ENCODE peak calls at places on chromosome 3, in eight cellular contexts. One of them, this sample, is unnamed.
A peak's percentile ranks its signal among the peaks of the same experiment; 100 is the strongest.

GRCh38 chr3:145094355-145094941 is 1066.5 kb downstream of the PLOD2 start:
- DNase-seq in esophagus squamous epithelium: no peak
- DNase-seq in SW480: peak; percentile 13
- DNase-seq in central memory CD4-positive, alpha-beta T cell: no peak
- DNase-seq in stimulated activated CD4-positive, alpha-beta T cell treated with anti-CD3 and anti-CD28 coated beads, Interleukin-1b, Interleukin-23, amount 100 ng/mL, for 1 hour: no peak
- DNase-seq in SW 1271: peak; percentile 67
- DNase-seq in cerebellar cortex: peak; percentile 12
- DNase-seq in activated CD4-positive, alpha-beta T cell treated with anti-CD3 and anti-CD28 coated beads, Interleukin-2, amount 50 U/mL, for 24 hours: no peak
- DNase-seq in this sample: no peak

GRCh38 chr3:121786485-121786884 is 36.9 kb upstream of the GOLGB1 start:
- DNase-seq in stimulated activated CD4-positive, alpha-beta T cell treated with anti-CD3 and anti-CD28 coated beads, Interleukin-1b, Interleukin-23, amount 100 ng/mL, for 1 hour: no peak
- DNase-seq in cerebellar cortex: no peak
- DNase-seq in SW 1271: no peak
- DNase-seq in SW480: no peak
- DNase-seq in activated CD4-positive, alpha-beta T cell treated with anti-CD3 and anti-CD28 coated beads, Interleukin-2, amount 50 U/mL, for 24 hours: no peak
- DNase-seq in esophagus squamous epithelium: no peak
- DNase-seq in central memory CD4-positive, alpha-beta T cell: no peak
- DNase-seq in this sample: no peak

GRCh38 chr3:42719002-42719401 is 16.4 kb upstream of the HHATL start:
- DNase-seq in cerebellar cortex: no peak
- DNase-seq in activated CD4-positive, alpha-beta T cell treated with anti-CD3 and anti-CD28 coated beads, Interleukin-2, amount 50 U/mL, for 24 hours: no peak
- DNase-seq in esophagus squamous epithelium: no peak
- DNase-seq in SW 1271: no peak
- DNase-seq in stimulated activated CD4-positive, alpha-beta T cell treated with anti-CD3 and anti-CD28 coated beads, Interleukin-1b, Interleukin-23, amount 100 ng/mL, for 1 hour: no peak
- DNase-seq in SW480: no peak
- DNase-seq in central memory CD4-positive, alpha-beta T cell: no peak
- DNase-seq in this sample: no peak

GRCh38 chr3:22269827-22270226 is 518.8 kb upstream of the ZNF385D start:
- DNase-seq in activated CD4-positive, alpha-beta T cell treated with anti-CD3 and anti-CD28 coated beads, Interleukin-2, amount 50 U/mL, for 24 hours: no peak
- DNase-seq in esophagus squamous epithelium: no peak
- DNase-seq in central memory CD4-positive, alpha-beta T cell: no peak
- DNase-seq in stimulated activated CD4-positive, alpha-beta T cell treated with anti-CD3 and anti-CD28 coated beads, Interleukin-1b, Interleukin-23, amount 100 ng/mL, for 1 hour: no peak
- DNase-seq in SW480: no peak
- DNase-seq in cerebellar cortex: peak; percentile 53
- DNase-seq in SW 1271: no peak
- DNase-seq in this sample: no peak

GRCh38 chr3:53721187-53721946 is 124.9 kb downstream of the CHDH start:
- DNase-seq in SW480: no peak
- DNase-seq in stimulated activated CD4-positive, alpha-beta T cell treated with anti-CD3 and anti-CD28 coated beads, Interleukin-1b, Interleukin-23, amount 100 ng/mL, for 1 hour: no peak
- DNase-seq in SW 1271: no peak
- DNase-seq in esophagus squamous epithelium: no peak
- DNase-seq in central memory CD4-positive, alpha-beta T cell: no peak
- DNase-seq in cerebellar cortex: no peak
- DNase-seq in activated CD4-positive, alpha-beta T cell treated with anti-CD3 and anti-CD28 coated beads, Interleukin-2, amount 50 U/mL, for 24 hours: no peak
- DNase-seq in this sample: no peak

GRCh38 chr3:124592658-124593441 is 137.4 kb upstream of the UMPS start:
- DNase-seq in esophagus squamous epithelium: no peak
- DNase-seq in stimulated activated CD4-positive, alpha-beta T cell treated with anti-CD3 and anti-CD28 coated beads, Interleukin-1b, Interleukin-23, amount 100 ng/mL, for 1 hour: no peak
- DNase-seq in cerebellar cortex: no peak
- DNase-seq in activated CD4-positive, alpha-beta T cell treated with anti-CD3 and anti-CD28 coated beads, Interleukin-2, amount 50 U/mL, for 24 hours: no peak
- DNase-seq in SW480: no peak
- DNase-seq in SW 1271: no peak
- DNase-seq in central memory CD4-positive, alpha-beta T cell: no peak
- DNase-seq in this sample: no peak

GRCh38 chr3:42689421-42690014 is 4.2 kb downstream of the KLHL40 start:
- DNase-seq in SW480: no peak
- DNase-seq in activated CD4-positive, alpha-beta T cell treated with anti-CD3 and anti-CD28 coated beads, Interleukin-2, amount 50 U/mL, for 24 hours: no peak
- DNase-seq in esophagus squamous epithelium: no peak
- DNase-seq in central memory CD4-positive, alpha-beta T cell: no peak
- DNase-seq in SW 1271: no peak
- DNase-seq in cerebellar cortex: no peak
- DNase-seq in stimulated activated CD4-positive, alpha-beta T cell treated with anti-CD3 and anti-CD28 coated beads, Interleukin-1b, Interleukin-23, amount 100 ng/mL, for 1 hour: no peak
- DNase-seq in this sample: no peak

GRCh38 chr3:71721721-71722157 is 3.5 kb downstream of the EIF4E3 start:
- DNase-seq in activated CD4-positive, alpha-beta T cell treated with anti-CD3 and anti-CD28 coated beads, Interleukin-2, amount 50 U/mL, for 24 hours: no peak
- DNase-seq in stimulated activated CD4-positive, alpha-beta T cell treated with anti-CD3 and anti-CD28 coated beads, Interleukin-1b, Interleukin-23, amount 100 ng/mL, for 1 hour: no peak
- DNase-seq in SW 1271: no peak
- DNase-seq in esophagus squamous epithelium: no peak
- DNase-seq in cerebellar cortex: no peak
- DNase-seq in SW480: no peak
- DNase-seq in central memory CD4-positive, alpha-beta T cell: peak; percentile 51
- DNase-seq in this sample: no peak

GRCh38 chr3:177150218-177150916 is 46.9 kb downstream of the TBL1XR1 start:
- DNase-seq in activated CD4-positive, alpha-beta T cell treated with anti-CD3 and anti-CD28 coated beads, Interleukin-2, amount 50 U/mL, for 24 hours: no peak
- DNase-seq in SW480: no peak
- DNase-seq in stimulated activated CD4-positive, alpha-beta T cell treated with anti-CD3 and anti-CD28 coated beads, Interleukin-1b, Interleukin-23, amount 100 ng/mL, for 1 hour: no peak
- DNase-seq in SW 1271: no peak
- DNase-seq in cerebellar cortex: peak; percentile 70
- DNase-seq in central memory CD4-positive, alpha-beta T cell: no peak
- DNase-seq in esophagus squamous epithelium: no peak
- DNase-seq in this sample: no peak

GRCh38 chr3:178059124-178059523 is 477.1 kb upstream of the KCNMB2 start:
- DNase-seq in stimulated activated CD4-positive, alpha-beta T cell treated with anti-CD3 and anti-CD28 coated beads, Interleukin-1b, Interleukin-23, amount 100 ng/mL, for 1 hour: no peak
- DNase-seq in SW 1271: no peak
- DNase-seq in activated CD4-positive, alpha-beta T cell treated with anti-CD3 and anti-CD28 coated beads, Interleukin-2, amount 50 U/mL, for 24 hours: no peak
- DNase-seq in esophagus squamous epithelium: no peak
- DNase-seq in central memory CD4-positive, alpha-beta T cell: no peak
- DNase-seq in SW480: no peak
- DNase-seq in cerebellar cortex: no peak
- DNase-seq in this sample: no peak

GRCh38 chr3:150268426-150269321 is 139.4 kb upstream of the TSC22D2 start:
- DNase-seq in SW480: peak; percentile 18
- DNase-seq in SW 1271: no peak
- DNase-seq in central memory CD4-positive, alpha-beta T cell: no peak
- DNase-seq in activated CD4-positive, alpha-beta T cell treated with anti-CD3 and anti-CD28 coated beads, Interleukin-2, amount 50 U/mL, for 24 hours: no peak
- DNase-seq in esophagus squamous epithelium: no peak
- DNase-seq in stimulated activated CD4-positive, alpha-beta T cell treated with anti-CD3 and anti-CD28 coated beads, Interleukin-1b, Interleukin-23, amount 100 ng/mL, for 1 hour: no peak
- DNase-seq in cerebellar cortex: no peak
- DNase-seq in this sample: no peak

GRCh38 chr3:187281191-187281714 is 10.3 kb downstream of the MASP1 start:
- DNase-seq in esophagus squamous epithelium: no peak
- DNase-seq in SW480: no peak
- DNase-seq in cerebellar cortex: no peak
- DNase-seq in central memory CD4-positive, alpha-beta T cell: no peak
- DNase-seq in stimulated activated CD4-positive, alpha-beta T cell treated with anti-CD3 and anti-CD28 coated beads, Interleukin-1b, Interleukin-23, amount 100 ng/mL, for 1 hour: no peak
- DNase-seq in SW 1271: no peak
- DNase-seq in activated CD4-positive, alpha-beta T cell treated with anti-CD3 and anti-CD28 coated beads, Interleukin-2, amount 50 U/mL, for 24 hours: no peak
- DNase-seq in this sample: peak; percentile 50

This sample was measured in GOT3.